ENCODE peak calls at places on chromosomes 3 and 15, in ten cellular contexts. One of them, this sample, is unnamed.

GRCh38 chr3:67719333-67719732 is 64.9 kb upstream of the SUCLG2 start:
- DNase-seq in heart left ventricle: no peak
- DNase-seq in naive thymus-derived CD8-positive, alpha-beta T cell: no peak
- DNase-seq in A549: no peak
- DNase-seq in NCI-H2171 treated with DMSO at 0.1 percent for 48 hours: no peak
- DNase-seq in AG08395: no peak
- DNase-seq in skeletal muscle cell: no peak
- DNase-seq in RWPE1: peak
- DNase-seq in SK-N-SH: no peak
- DNase-seq in suprapubic skin: no peak
- DNase-seq in this sample: no peak

GRCh38 chr3:109685084-109686079 is 348.0 kb upstream of the DPPA4 start:
- DNase-seq in heart left ventricle: peak
- DNase-seq in naive thymus-derived CD8-positive, alpha-beta T cell: no peak
- DNase-seq in A549: peak
- DNase-seq in NCI-H2171 treated with DMSO at 0.1 percent for 48 hours: no peak
- DNase-seq in AG08395: peak
- DNase-seq in skeletal muscle cell: peak
- DNase-seq in RWPE1: peak
- DNase-seq in SK-N-SH: peak
- DNase-seq in suprapubic skin: no peak
- DNase-seq in this sample: no peak

GRCh38 chr3:172040976-172041963 is 1.9 kb downstream of the FNDC3B start:
- DNase-seq in heart left ventricle: no peak
- DNase-seq in naive thymus-derived CD8-positive, alpha-beta T cell: no peak
- DNase-seq in A549: no peak
- DNase-seq in NCI-H2171 treated with DMSO at 0.1 percent for 48 hours: no peak
- DNase-seq in AG08395: peak
- DNase-seq in skeletal muscle cell: no peak
- DNase-seq in RWPE1: peak
- DNase-seq in SK-N-SH: peak
- DNase-seq in suprapubic skin: no peak
- DNase-seq in this sample: no peak

GRCh38 chr3:37952564-37952963 is 38.0 kb upstream of the VILL start:
- DNase-seq in heart left ventricle: no peak
- DNase-seq in naive thymus-derived CD8-positive, alpha-beta T cell: no peak
- DNase-seq in A549: no peak
- DNase-seq in NCI-H2171 treated with DMSO at 0.1 percent for 48 hours: no peak
- DNase-seq in AG08395: no peak
- DNase-seq in skeletal muscle cell: no peak
- DNase-seq in RWPE1: no peak
- DNase-seq in SK-N-SH: no peak
- DNase-seq in suprapubic skin: no peak
- DNase-seq in this sample: no peak

GRCh38 chr15:48625126-48625525 is 20.4 kb downstream of the FBN1 start:
- DNase-seq in heart left ventricle: no peak
- DNase-seq in naive thymus-derived CD8-positive, alpha-beta T cell: no peak
- DNase-seq in A549: no peak
- DNase-seq in NCI-H2171 treated with DMSO at 0.1 percent for 48 hours: no peak
- DNase-seq in AG08395: no peak
- DNase-seq in skeletal muscle cell: no peak
- DNase-seq in RWPE1: no peak
- DNase-seq in SK-N-SH: no peak
- DNase-seq in suprapubic skin: no peak
- DNase-seq in this sample: no peak

GRCh38 chr3:133477497-133477896 is 77.6 kb downstream of the BFSP2 start:
- DNase-seq in heart left ventricle: no peak
- DNase-seq in naive thymus-derived CD8-positive, alpha-beta T cell: no peak
- DNase-seq in A549: no peak
- DNase-seq in NCI-H2171 treated with DMSO at 0.1 percent for 48 hours: no peak
- DNase-seq in AG08395: no peak
- DNase-seq in skeletal muscle cell: no peak
- DNase-seq in RWPE1: no peak
- DNase-seq in SK-N-SH: no peak
- DNase-seq in suprapubic skin: no peak
- DNase-seq in this sample: no peak

GRCh38 chr15:29465196-29465595 is 195.6 kb upstream of the NSMCE3 start:
- DNase-seq in heart left ventricle: no peak
- DNase-seq in naive thymus-derived CD8-positive, alpha-beta T cell: no peak
- DNase-seq in A549: no peak
- DNase-seq in NCI-H2171 treated with DMSO at 0.1 percent for 48 hours: no peak
- DNase-seq in AG08395: no peak
- DNase-seq in skeletal muscle cell: no peak
- DNase-seq in RWPE1: no peak
- DNase-seq in SK-N-SH: no peak
- DNase-seq in suprapubic skin: no peak
- DNase-seq in this sample: no peak

GRCh38 chr3:143825513-143825912 is 22.8 kb downstream of the SLC9A9 start:
- DNase-seq in heart left ventricle: no peak
- DNase-seq in naive thymus-derived CD8-positive, alpha-beta T cell: no peak
- DNase-seq in A549: no peak
- DNase-seq in NCI-H2171 treated with DMSO at 0.1 percent for 48 hours: no peak
- DNase-seq in AG08395: no peak
- DNase-seq in skeletal muscle cell: no peak
- DNase-seq in RWPE1: no peak
- DNase-seq in SK-N-SH: no peak
- DNase-seq in suprapubic skin: no peak
- DNase-seq in this sample: no peak

GRCh38 chr3:171526146-171526545 is 65.9 kb upstream of the TNIK start:
- DNase-seq in heart left ventricle: no peak
- DNase-seq in naive thymus-derived CD8-positive, alpha-beta T cell: no peak
- DNase-seq in A549: no peak
- DNase-seq in NCI-H2171 treated with DMSO at 0.1 percent for 48 hours: no peak
- DNase-seq in AG08395: no peak
- DNase-seq in skeletal muscle cell: no peak
- DNase-seq in RWPE1: no peak
- DNase-seq in SK-N-SH: no peak
- DNase-seq in suprapubic skin: no peak
- DNase-seq in this sample: no peak

GRCh38 chr3:195556390-195556789 is 13.3 kb upstream of the PPP1R2 start:
- DNase-seq in heart left ventricle: no peak
- DNase-seq in naive thymus-derived CD8-positive, alpha-beta T cell: no peak
- DNase-seq in A549: peak
- DNase-seq in NCI-H2171 treated with DMSO at 0.1 percent for 48 hours: no peak
- DNase-seq in AG08395: no peak
- DNase-seq in skeletal muscle cell: no peak
- DNase-seq in RWPE1: no peak
- DNase-seq in SK-N-SH: no peak
- DNase-seq in suprapubic skin: no peak
- DNase-seq in this sample: no peak

GRCh38 chr3:188899887-188900286 is 271.9 kb upstream of the TPRG1 start:
- DNase-seq in heart left ventricle: no peak
- DNase-seq in naive thymus-derived CD8-positive, alpha-beta T cell: no peak
- DNase-seq in A549: no peak
- DNase-seq in NCI-H2171 treated with DMSO at 0.1 percent for 48 hours: no peak
- DNase-seq in AG08395: no peak
- DNase-seq in skeletal muscle cell: no peak
- DNase-seq in RWPE1: no peak
- DNase-seq in SK-N-SH: no peak
- DNase-seq in suprapubic skin: no peak
- DNase-seq in this sample: no peak

GRCh38 chr3:105222568-105223093 is 144.1 kb upstream of the ALCAM start:
- DNase-seq in heart left ventricle: no peak
- DNase-seq in naive thymus-derived CD8-positive, alpha-beta T cell: no peak
- DNase-seq in A549: no peak
- DNase-seq in NCI-H2171 treated with DMSO at 0.1 percent for 48 hours: peak
- DNase-seq in AG08395: no peak
- DNase-seq in skeletal muscle cell: no peak
- DNase-seq in RWPE1: no peak
- DNase-seq in SK-N-SH: no peak
- DNase-seq in suprapubic skin: no peak
- DNase-seq in this sample: no peak

GRCh38 chr15:56393277-56393676 is 28.1 kb downstream of the TEX9 start:
- DNase-seq in heart left ventricle: no peak
- DNase-seq in naive thymus-derived CD8-positive, alpha-beta T cell: no peak
- DNase-seq in A549: no peak
- DNase-seq in NCI-H2171 treated with DMSO at 0.1 percent for 48 hours: no peak
- DNase-seq in AG08395: no peak
- DNase-seq in skeletal muscle cell: no peak
- DNase-seq in RWPE1: no peak
- DNase-seq in SK-N-SH: no peak
- DNase-seq in suprapubic skin: no peak
- DNase-seq in this sample: no peak

GRCh38 chr3:49199244-49199899 is 28.0 kb downstream of the KLHDC8B start:
- DNase-seq in heart left ventricle: peak
- DNase-seq in naive thymus-derived CD8-positive, alpha-beta T cell: no peak
- DNase-seq in A549: no peak
- DNase-seq in NCI-H2171 treated with DMSO at 0.1 percent for 48 hours: no peak
- DNase-seq in AG08395: peak
- DNase-seq in skeletal muscle cell: peak
- DNase-seq in RWPE1: peak
- DNase-seq in SK-N-SH: peak
- DNase-seq in suprapubic skin: peak
- DNase-seq in this sample: peak

GRCh38 chr15:71155534-71155933 is 40.3 kb downstream of the THSD4 start:
- DNase-seq in heart left ventricle: no peak
- DNase-seq in naive thymus-derived CD8-positive, alpha-beta T cell: no peak
- DNase-seq in A549: no peak
- DNase-seq in NCI-H2171 treated with DMSO at 0.1 percent for 48 hours: no peak
- DNase-seq in AG08395: no peak
- DNase-seq in skeletal muscle cell: no peak
- DNase-seq in RWPE1: no peak
- DNase-seq in SK-N-SH: no peak
- DNase-seq in suprapubic skin: no peak
- DNase-seq in this sample: no peak

GRCh38 chr15:80339601-80340000 is 64.6 kb upstream of the ARNT2 start:
- DNase-seq in heart left ventricle: no peak
- DNase-seq in naive thymus-derived CD8-positive, alpha-beta T cell: no peak
- DNase-seq in A549: no peak
- DNase-seq in NCI-H2171 treated with DMSO at 0.1 percent for 48 hours: no peak
- DNase-seq in AG08395: no peak
- DNase-seq in skeletal muscle cell: no peak
- DNase-seq in RWPE1: no peak
- DNase-seq in SK-N-SH: no peak
- DNase-seq in suprapubic skin: no peak
- DNase-seq in this sample: no peak

GRCh38 chr3:126530171-126531050 is 6.5 kb downstream of the CHST13 start:
- DNase-seq in heart left ventricle: no peak
- DNase-seq in naive thymus-derived CD8-positive, alpha-beta T cell: no peak
- DNase-seq in A549: no peak
- DNase-seq in NCI-H2171 treated with DMSO at 0.1 percent for 48 hours: no peak
- DNase-seq in AG08395: no peak
- DNase-seq in skeletal muscle cell: no peak
- DNase-seq in RWPE1: no peak
- DNase-seq in SK-N-SH: no peak
- DNase-seq in suprapubic skin: no peak
- DNase-seq in this sample: no peak

GRCh38 chr15:33098082-33099058 is 96.1 kb downstream of the FMN1 start:
- DNase-seq in heart left ventricle: no peak
- DNase-seq in naive thymus-derived CD8-positive, alpha-beta T cell: no peak
- DNase-seq in A549: no peak
- DNase-seq in NCI-H2171 treated with DMSO at 0.1 percent for 48 hours: no peak
- DNase-seq in AG08395: peak
- DNase-seq in skeletal muscle cell: no peak
- DNase-seq in RWPE1: peak
- DNase-seq in SK-N-SH: no peak
- DNase-seq in suprapubic skin: no peak
- DNase-seq in this sample: no peak

GRCh38 chr15:51114437-51115119 is 19.9 kb upstream of the TNFAIP8L3 start:
- DNase-seq in heart left ventricle: no peak
- DNase-seq in naive thymus-derived CD8-positive, alpha-beta T cell: no peak
- DNase-seq in A549: no peak
- DNase-seq in NCI-H2171 treated with DMSO at 0.1 percent for 48 hours: no peak
- DNase-seq in AG08395: no peak
- DNase-seq in skeletal muscle cell: no peak
- DNase-seq in RWPE1: no peak
- DNase-seq in SK-N-SH: no peak
- DNase-seq in suprapubic skin: no peak
- DNase-seq in this sample: no peak

GRCh38 chr3:191432162-191432561 is 28.8 kb upstream of the PYDC2 start:
- DNase-seq in heart left ventricle: no peak
- DNase-seq in naive thymus-derived CD8-positive, alpha-beta T cell: no peak
- DNase-seq in A549: no peak
- DNase-seq in NCI-H2171 treated with DMSO at 0.1 percent for 48 hours: no peak
- DNase-seq in AG08395: no peak
- DNase-seq in skeletal muscle cell: no peak
- DNase-seq in RWPE1: no peak
- DNase-seq in SK-N-SH: no peak
- DNase-seq in suprapubic skin: no peak
- DNase-seq in this sample: no peak

GRCh38 chr15:48354694-48355303 is 23.6 kb downstream of the DUT start:
- DNase-seq in heart left ventricle: no peak
- DNase-seq in naive thymus-derived CD8-positive, alpha-beta T cell: no peak
- DNase-seq in A549: no peak
- DNase-seq in NCI-H2171 treated with DMSO at 0.1 percent for 48 hours: no peak
- DNase-seq in AG08395: no peak
- DNase-seq in skeletal muscle cell: no peak
- DNase-seq in RWPE1: no peak
- DNase-seq in SK-N-SH: no peak
- DNase-seq in suprapubic skin: no peak
- DNase-seq in this sample: no peak

GRCh38 chr3:47542614-47543173 is 29.2 kb upstream of the ELP6 start:
- DNase-seq in heart left ventricle: no peak
- DNase-seq in naive thymus-derived CD8-positive, alpha-beta T cell: no peak
- DNase-seq in A549: no peak
- DNase-seq in NCI-H2171 treated with DMSO at 0.1 percent for 48 hours: no peak
- DNase-seq in AG08395: peak
- DNase-seq in skeletal muscle cell: no peak
- DNase-seq in RWPE1: no peak
- DNase-seq in SK-N-SH: no peak
- DNase-seq in suprapubic skin: no peak
- DNase-seq in this sample: peak

GRCh38 chr3:70919661-70920060 is 607.2 kb upstream of the MDFIC2 start:
- DNase-seq in heart left ventricle: no peak
- DNase-seq in naive thymus-derived CD8-positive, alpha-beta T cell: no peak
- DNase-seq in A549: no peak
- DNase-seq in NCI-H2171 treated with DMSO at 0.1 percent for 48 hours: no peak
- DNase-seq in AG08395: no peak
- DNase-seq in skeletal muscle cell: no peak
- DNase-seq in RWPE1: no peak
- DNase-seq in SK-N-SH: no peak
- DNase-seq in suprapubic skin: no peak
- DNase-seq in this sample: no peak

GRCh38 chr15:43267439-43267838 is 711 bp upstream of the TGM5 start:
- DNase-seq in heart left ventricle: no peak
- DNase-seq in naive thymus-derived CD8-positive, alpha-beta T cell: no peak
- DNase-seq in A549: no peak
- DNase-seq in NCI-H2171 treated with DMSO at 0.1 percent for 48 hours: no peak
- DNase-seq in AG08395: no peak
- DNase-seq in skeletal muscle cell: no peak
- DNase-seq in RWPE1: no peak
- DNase-seq in SK-N-SH: no peak
- DNase-seq in suprapubic skin: no peak
- DNase-seq in this sample: no peak

GRCh38 chr3:150783920-150784746 is 21.2 kb upstream of the SIAH2 start:
- DNase-seq in heart left ventricle: no peak
- DNase-seq in naive thymus-derived CD8-positive, alpha-beta T cell: no peak
- DNase-seq in A549: no peak
- DNase-seq in NCI-H2171 treated with DMSO at 0.1 percent for 48 hours: no peak
- DNase-seq in AG08395: no peak
- DNase-seq in skeletal muscle cell: no peak
- DNase-seq in RWPE1: peak
- DNase-seq in SK-N-SH: no peak
- DNase-seq in suprapubic skin: no peak
- DNase-seq in this sample: no peak

GRCh38 chr3:70358978-70359580 is 46.6 kb upstream of the MDFIC2 start:
- DNase-seq in heart left ventricle: no peak
- DNase-seq in naive thymus-derived CD8-positive, alpha-beta T cell: no peak
- DNase-seq in A549: peak
- DNase-seq in NCI-H2171 treated with DMSO at 0.1 percent for 48 hours: peak
- DNase-seq in AG08395: peak
- DNase-seq in skeletal muscle cell: peak
- DNase-seq in RWPE1: peak
- DNase-seq in SK-N-SH: peak
- DNase-seq in suprapubic skin: no peak
- DNase-seq in this sample: peak

GRCh38 chr3:188900421-188900941 is 271.3 kb upstream of the TPRG1 start:
- DNase-seq in heart left ventricle: no peak
- DNase-seq in naive thymus-derived CD8-positive, alpha-beta T cell: no peak
- DNase-seq in A549: peak
- DNase-seq in NCI-H2171 treated with DMSO at 0.1 percent for 48 hours: no peak
- DNase-seq in AG08395: peak
- DNase-seq in skeletal muscle cell: peak
- DNase-seq in RWPE1: peak
- DNase-seq in SK-N-SH: no peak
- DNase-seq in suprapubic skin: no peak
- DNase-seq in this sample: no peak